ENCODE peak calls at places on chromosomes 1 and 21, in six cellular contexts. A, S, V, N, L and T are unnamed samples.

GRCh38 chr1:44924835-44925464 is 61.4 kb downstream of the EIF2B3 start:
- DNase-seq in A (no peak), L (no peak), N (no peak), V (no peak), S (peak; percentile 48), T (peak; percentile 56)

GRCh38 chr1:170253180-170253579 is 107.4 kb downstream of the NTMT2 start:
- DNase-seq in N (no peak), A (no peak), V (no peak), L (no peak), S (no peak), T (no peak)

GRCh38 chr1:119779869-119780356 is 11.2 kb upstream of the HMGCS2 start:
- DNase-seq in L (peak; percentile 85), S (no peak), N (no peak), A (peak; percentile 63), V (no peak), T (no peak)

GRCh38 chr1:20496241-20496661 is 10.2 kb upstream of the CAMK2N1 start:
- DNase-seq in L (no peak), N (no peak), V (no peak), A (no peak), S (no peak), T (peak; percentile 41)

GRCh38 chr1:152047954-152048640 is 11.3 kb upstream of the S100A11 start:
- DNase-seq in V (peak; percentile 95), L (peak; percentile 87), A (peak; percentile 95), S (peak; percentile 99), N (peak; percentile 91), T (peak; percentile 98)

GRCh38 chr21:41195311-41195710 is 27.4 kb downstream of the BACE2 start:
- DNase-seq in L (no peak), V (no peak), S (no peak), N (no peak), A (no peak), T (no peak)

GRCh38 chr1:244678687-244679086 is 25.8 kb downstream of the DESI2 start:
- DNase-seq in L (no peak), S (no peak), N (no peak), V (no peak), A (no peak), T (no peak)

GRCh38 chr21:37342046-37342632 is 24.4 kb upstream of the DYRK1A start:
- DNase-seq in V (no peak), N (no peak), L (no peak), S (no peak), A (no peak), T (no peak)

GRCh38 chr21:37974081-37974480 is 57.8 kb upstream of the KCNJ6 start:
- DNase-seq in A (no peak), L (no peak), S (no peak), N (no peak), V (no peak), T (peak; percentile 11)

GRCh38 chr1:26717066-26717465 is 21.3 kb downstream of the ARID1A start:
- DNase-seq in S (no peak), A (no peak), L (no peak), N (no peak), V (no peak), T (peak; percentile 56)

GRCh38 chr1:7299329-7299799 is 471.7 kb upstream of the VAMP3 start:
- DNase-seq in L (no peak), N (peak; percentile 43), S (peak; percentile 92), V (peak; percentile 89), A (no peak), T (peak; percentile 99)

GRCh38 chr1:18385239-18385790 is 95.4 kb upstream of the KLHDC7A start:
- DNase-seq in V (no peak), N (peak; percentile 45), L (no peak), S (no peak), A (no peak), T (no peak)

GRCh38 chr1:91706140-91706957 is 179.6 kb downstream of the TGFBR3 start:
- DNase-seq in A (no peak), L (no peak), V (no peak), N (no peak), S (no peak), T (no peak)

GRCh38 chr1:223765036-223765718 is 52.8 kb downstream of the CAPN2 start:
- DNase-seq in V (no peak), S (no peak), L (no peak), N (no peak), A (no peak), T (no peak)

GRCh38 chr1:78229344-78229743 is 183.6 kb downstream of the GIPC2 start:
- DNase-seq in N (no peak), A (no peak), L (no peak), S (peak; percentile 86), V (no peak), T (peak; percentile 90)

GRCh38 chr1:12059722-12060464 is 3.2 kb upstream of the TNFRSF8 start:
- DNase-seq in A (no peak), N (no peak), S (no peak), L (no peak), V (no peak), T (no peak)

GRCh38 chr1:56357931-56358783 is 221.2 kb downstream of the PLPP3 start:
- DNase-seq in A (no peak), S (no peak), L (no peak), V (no peak), N (no peak), T (no peak)

GRCh38 chr1:172269644-172270043 is 150.8 kb upstream of the C1orf105 start:
- DNase-seq in N (no peak), V (no peak), A (no peak), L (no peak), S (no peak), T (no peak)

GRCh38 chr1:29695809-29696208 is 459.5 kb downstream of the PTPRU start:
- DNase-seq in A (no peak), S (no peak), L (no peak), N (no peak), V (no peak), T (no peak)

GRCh38 chr1:204637985-204638356 is 47.6 kb downstream of the LRRN2 start:
- DNase-seq in L (no peak), N (no peak), A (no peak), V (no peak), S (no peak), T (no peak)

GRCh38 chr1:43611950-43612349 is 38.0 kb upstream of the KDM4A start:
- DNase-seq in A (no peak), N (no peak), L (no peak), V (no peak), S (no peak), T (no peak)

GRCh38 chr1:155005076-155005971 is 2.7 kb downstream of the ZBTB7B start:
- DNase-seq in A (peak; percentile 87), L (peak; percentile 93), N (peak; percentile 76), V (peak; percentile 89), S (no peak), T (no peak)

GRCh38 chr1:6329851-6330250 is 63.7 kb downstream of the ACOT7 start:
- DNase-seq in L (no peak), S (peak; percentile 21), N (no peak), V (no peak), A (no peak), T (no peak)

GRCh38 chr1:8425150-8425780 is 107.4 kb downstream of the SLC45A1 start:
- DNase-seq in A (no peak), N (no peak), L (no peak), V (no peak), S (no peak), T (no peak)
- H3K4me3 ChIP-seq in A (peak overlapping the region; percentile 74), N (peak overlapping the region; percentile 90), L (no peak overlapping the region), V (no peak overlapping the region), S (no peak overlapping the region), T (no peak overlapping the region)

GRCh38 chr1:9823693-9823942 is 147 bp downstream of the CLSTN1 start:
- DNase-seq in V (no peak), S (no peak), N (no peak), A (no peak), L (no peak), T (no peak)
- H3K4me3 ChIP-seq in V (peak overlapping the region; percentile 81), S (peak overlapping the region; percentile 66), N (peak overlapping the region; percentile 73), A (peak overlapping the region; percentile 79), L (peak overlapping the region; percentile 82), T (peak overlapping the region; percentile 97)

GRCh38 chr1:182699673-182700350 is 15.4 kb upstream of the RGS8 start:
- DNase-seq in V (no peak), N (peak; percentile 17), S (no peak), A (no peak), L (no peak), T (no peak)
- H3K4me3 ChIP-seq in V (no peak overlapping the region), N (peak overlapping the region; percentile 23), S (no peak overlapping the region), A (no peak overlapping the region), L (no peak overlapping the region), T (no peak overlapping the region)

GRCh38 chr1:193525411-193525810 is 339.0 kb upstream of the B3GALT2 start:
- DNase-seq in V (no peak), N (no peak), A (no peak), L (no peak), S (no peak), T (no peak)
- H3K4me3 ChIP-seq in V (no peak overlapping the region), N (no peak overlapping the region), A (no peak overlapping the region), L (no peak overlapping the region), S (no peak overlapping the region), T (no peak overlapping the region)